ENCODE peak calls at places on chromosomes 4 and X, in nine cellular contexts. H is amniotic stem cell; M is fibroblast of lung; K is ascending aorta; X is ELR; P is left ventricle myocardium inferior; Z is activated CD4-positive, alpha-beta T cell treated with anti-CD3 and anti-CD28 coated beads, Interleukin-2, amount 10 ng/mL, durations not matched to agents 7 days and 5 days; S is adipocyte; D is NCI-H774. L is an unnamed sample.

GRCh38 chrX:153867671-153868070 is 18.3 kb downstream of the L1CAM start:
- DNase-seq in P (no peak), S (no peak), X (no peak), M (no peak), Z (no peak), K (no peak), D (no peak), H (no peak), L (no peak)

GRCh38 chrX:136168929-136169735 is 21.8 kb downstream of the FHL1 start:
- DNase-seq in X (peak; percentile 79), D (peak; percentile 81), S (peak; percentile 91), M (peak; percentile 91), P (peak; percentile 33), Z (no peak), K (no peak), H (peak; percentile 90), L (peak; percentile 93)

GRCh38 chrX:10582945-10583344 is 37.4 kb downstream of the MID1 start:
- DNase-seq in H (no peak), X (peak; percentile 56), K (no peak), P (no peak), Z (no peak), D (no peak), S (peak; percentile 24), M (peak; percentile 71), L (peak; percentile 60)

GRCh38 chrX:12496343-12496742 is 294.9 kb upstream of the PRPS2 start:
- DNase-seq in H (no peak), D (no peak), K (no peak), P (no peak), S (no peak), Z (no peak), M (no peak), X (no peak), L (no peak)

GRCh38 chr4:76874176-76874575 is 23.8 kb downstream of the SOWAHB start:
- DNase-seq in K (no peak), P (no peak), S (no peak), D (no peak), Z (no peak), X (peak; percentile 22), M (no peak), H (no peak), L (peak; percentile 43)

GRCh38 chr4:151807220-151807619 is 46.4 kb upstream of the GATB start:
- DNase-seq in H (no peak), S (no peak), M (no peak), K (no peak), P (peak; percentile 72), Z (no peak), X (peak; percentile 12), D (no peak), L (no peak)

GRCh38 chr4:54586343-54586953 is 71.3 kb upstream of the KIT start:
- DNase-seq in H (no peak), S (peak; percentile 45), X (peak; percentile 76), M (peak; percentile 17), D (peak; percentile 59), Z (no peak), P (no peak), K (no peak), L (peak; percentile 63)

GRCh38 chrX:22135171-22135711 is 103.1 kb downstream of the PHEX start:
- DNase-seq in P (no peak), Z (no peak), S (peak; percentile 53), D (no peak), K (no peak), H (no peak), X (peak; percentile 61), M (peak; percentile 53), L (peak; percentile 75)

GRCh38 chrX:29082558-29082957 is 495.3 kb downstream of the IL1RAPL1 start:
- DNase-seq in Z (no peak), P (no peak), D (no peak), H (no peak), K (no peak), S (no peak), M (no peak), X (no peak), L (no peak)

GRCh38 chrX:136652822-136653723 is 5.1 kb downstream of the CD40LG start:
- DNase-seq in P (no peak), H (no peak), D (no peak), X (peak; percentile 1), K (no peak), S (no peak), M (no peak), Z (peak; percentile 35), L (peak; percentile 7)

GRCh38 chr4:103091601-103092223 is 7.9 kb downstream of the BDH2 start:
- DNase-seq in D (no peak), H (peak; percentile 17), X (peak; percentile 73), S (peak; percentile 73), M (peak; percentile 56), P (no peak), Z (peak; percentile 73), K (no peak), L (peak; percentile 83)

GRCh38 chr4:89538171-89538570 is 230.6 kb upstream of the GPRIN3 start:
- DNase-seq in M (no peak), P (no peak), H (no peak), K (no peak), S (no peak), Z (no peak), X (no peak), D (no peak), L (no peak)

GRCh38 chr4:154491341-154491679 is 289 bp downstream of the DCHS2 start:
- DNase-seq in Z (no peak), M (peak; percentile 5), D (no peak), P (no peak), H (no peak), X (no peak), K (no peak), S (peak; percentile 38), L (peak; percentile 30)

GRCh38 chr4:7371122-7371941 is 63.4 kb downstream of the PSAPL1 start:
- DNase-seq in D (no peak), S (peak; percentile 72), Z (no peak), P (no peak), M (peak; percentile 97), K (no peak), X (peak; percentile 57), H (peak; percentile 24), L (peak; percentile 53)

GRCh38 chr4:25506032-25506571 is 129.0 kb downstream of the ANAPC4 start:
- DNase-seq in D (no peak), X (no peak), P (no peak), K (no peak), M (no peak), H (no peak), Z (no peak), S (no peak), L (no peak)

GRCh38 chr4:38706301-38706700 is 42.3 kb downstream of the KLF3 start:
- DNase-seq in X (no peak), D (no peak), H (no peak), Z (no peak), P (no peak), S (no peak), K (no peak), M (no peak), L (no peak)

GRCh38 chr4:185637162-185637875 is 102.0 kb upstream of the PDLIM3 start:
- DNase-seq in S (no peak), D (no peak), P (no peak), Z (no peak), K (no peak), M (no peak), X (no peak), H (no peak), L (no peak)

GRCh38 chr4:85637778-85638177 is 162.8 kb downstream of the ARHGAP24 start:
- DNase-seq in H (no peak), P (no peak), D (no peak), K (no peak), M (no peak), X (no peak), Z (no peak), S (no peak), L (peak; percentile 5)

GRCh38 chr4:101158136-101158485 is 189.2 kb downstream of the PPP3CA start:
- DNase-seq in H (no peak), D (no peak), X (peak; percentile 62), Z (no peak), K (no peak), M (peak; percentile 51), P (no peak), S (peak; percentile 30), L (no peak)

GRCh38 chrX:38939067-38939466 is 137.8 kb downstream of the MID1IP1 start:
- DNase-seq in Z (no peak), S (peak; percentile 36), P (no peak), D (no peak), K (no peak), H (no peak), X (no peak), M (peak; percentile 68), L (peak; percentile 13)

GRCh38 chr4:182143086-182143821 is 99.9 kb upstream of the TENM3 start:
- DNase-seq in K (no peak), X (peak; percentile 30), D (no peak), Z (no peak), H (no peak), S (peak; percentile 51), P (no peak), M (peak; percentile 65), L (peak; percentile 25)

GRCh38 chr4:136709897-136710296 is 822.4 kb downstream of the PCDH18 start:
- DNase-seq in M (no peak), S (no peak), Z (no peak), P (no peak), D (no peak), K (no peak), H (no peak), X (no peak), L (no peak)

GRCh38 chr4:178966644-178967043 is 1524.4 kb upstream of the AGA start:
- DNase-seq in P (no peak), K (no peak), S (no peak), Z (no peak), X (peak; percentile 56), M (no peak), D (no peak), H (no peak), L (no peak)

GRCh38 chr4:114399085-114399484 is 199.5 kb upstream of the UGT8 start:
- DNase-seq in X (no peak), D (no peak), P (no peak), Z (no peak), H (no peak), M (no peak), K (no peak), S (no peak), L (peak; percentile 11)

GRCh38 chrX:10111364-10112148 is 45.2 kb upstream of the CLCN4 start:
- DNase-seq in X (no peak), M (no peak), K (no peak), P (peak; percentile 44), Z (no peak), D (no peak), S (peak; percentile 59), H (no peak), L (no peak)

GRCh38 chr4:14028862-14029261 is 401.3 kb upstream of the BOD1L1 start:
- DNase-seq in P (peak; percentile 19), K (no peak), H (no peak), D (no peak), X (no peak), Z (no peak), M (no peak), S (no peak), L (peak; percentile 25)

GRCh38 chr4:182519528-182519927 is 276.3 kb downstream of the TENM3 start:
- DNase-seq in D (no peak), X (no peak), M (no peak), P (no peak), H (no peak), Z (no peak), S (no peak), K (no peak), L (no peak)

GRCh38 chrX:23228950-23229448 is 105.7 kb upstream of the PTCHD1 start:
- DNase-seq in P (no peak), K (no peak), M (no peak), S (no peak), D (no peak), H (no peak), X (no peak), Z (no peak), L (no peak)